ENCODE peak calls at places on chromosomes 6 and 20, in seven cellular contexts. J, S, X, H, L, Z and Q are unnamed samples.

GRCh38 chr6:107715523-107716321 is 108.4 kb downstream of the SCML4 start:
- DNase-seq in J (no peak), S (no peak), X (no peak), H (no peak), L (no peak), Z (no peak), Q (no peak)

GRCh38 chr6:36911946-36912555 is 26.3 kb downstream of the C6orf89 start:
- DNase-seq in J (no peak), S (no peak), X (no peak), H (peak; percentile 43), L (no peak), Z (peak; percentile 28), Q (no peak)

GRCh38 chr20:57048027-57048869 is 218.2 kb downstream of the BMP7 start:
- DNase-seq in J (no peak), S (no peak), X (peak; percentile 42), H (peak; percentile 5), L (peak; percentile 14), Z (no peak), Q (peak; percentile 53)

GRCh38 chr20:57938158-57939108 is 228.6 kb upstream of the PMEPA1 start:
- DNase-seq in J (no peak), S (no peak), X (peak; percentile 11), H (no peak), L (no peak), Z (no peak), Q (no peak)

GRCh38 chr20:57250607-57251343 is 15.7 kb downstream of the BMP7 start:
- DNase-seq in J (peak; percentile 14), S (no peak), X (no peak), H (peak; percentile 24), L (no peak), Z (peak; percentile 4), Q (no peak)

GRCh38 chr20:44583179-44583578 is 800 bp downstream of the PKIG start:
- DNase-seq in J (no peak), S (no peak), X (no peak), H (no peak), L (no peak), Z (no peak), Q (no peak)

GRCh38 chr6:156016186-156016976 is 560.7 kb upstream of the NOX3 start:
- DNase-seq in J (no peak), S (no peak), X (no peak), H (no peak), L (no peak), Z (no peak), Q (no peak)

GRCh38 chr20:4713401-4713800 is 8.3 kb upstream of the PRND start:
- DNase-seq in J (no peak), S (no peak), X (no peak), H (no peak), L (no peak), Z (no peak), Q (no peak)

GRCh38 chr20:21714297-21715192 is 9.1 kb downstream of the PAX1 start:
- DNase-seq in J (no peak), S (no peak), X (no peak), H (no peak), L (no peak), Z (no peak), Q (no peak)

GRCh38 chr6:140907235-140907634 is 1225.5 kb upstream of the GJE1 start:
- DNase-seq in J (no peak), S (no peak), X (no peak), H (no peak), L (no peak), Z (no peak), Q (no peak)

GRCh38 chr6:20789162-20789561 is 254.9 kb downstream of the CDKAL1 start:
- DNase-seq in J (no peak), S (no peak), X (no peak), H (no peak), L (no peak), Z (no peak), Q (no peak)

GRCh38 chr6:77653817-77654216 is 978 bp downstream of the MEI4 start:
- DNase-seq in J (no peak), S (no peak), X (no peak), H (no peak), L (no peak), Z (no peak), Q (no peak)

GRCh38 chr20:4216142-4216735 is 200.9 kb upstream of the RNF24 start:
- DNase-seq in J (no peak), S (no peak), X (no peak), H (no peak), L (no peak), Z (no peak), Q (no peak)

GRCh38 chr20:15039088-15039762 is 701.8 kb upstream of the FLRT3 start:
- DNase-seq in J (no peak), S (no peak), X (no peak), H (no peak), L (no peak), Z (no peak), Q (no peak)

GRCh38 chr6:152979116-152979515 is 3.7 kb downstream of the FBXO5 start:
- DNase-seq in J (no peak), S (no peak), X (no peak), H (no peak), L (no peak), Z (no peak), Q (no peak)

GRCh38 chr6:15491986-15492269 is 170.9 kb downstream of the DTNBP1 start:
- DNase-seq in J (no peak), S (no peak), X (no peak), H (no peak), L (no peak), Z (no peak), Q (no peak)

GRCh38 chr6:136087986-136088385 is 162.1 kb downstream of the MTFR2 start:
- DNase-seq in J (no peak), S (no peak), X (peak; percentile 40), H (no peak), L (no peak), Z (no peak), Q (no peak)

GRCh38 chr6:30091577-30092381 is 16.2 kb upstream of the RNF39 start:
- DNase-seq in J (no peak), S (no peak), X (no peak), H (no peak), L (no peak), Z (no peak), Q (no peak)

GRCh38 chr6:16318538-16318937 is 80.2 kb downstream of the GMPR start:
- DNase-seq in J (no peak), S (no peak), X (peak; percentile 85), H (no peak), L (no peak), Z (peak; percentile 18), Q (peak; percentile 47)

GRCh38 chr6:73823046-73823735 is 127.2 kb downstream of the CD109 start:
- DNase-seq in J (no peak), S (no peak), X (no peak), H (no peak), L (no peak), Z (no peak), Q (no peak)

GRCh38 chr6:167097770-167098169 is 25.1 kb upstream of the CCR6 start:
- DNase-seq in J (no peak), S (no peak), X (no peak), H (no peak), L (no peak), Z (no peak), Q (no peak)

GRCh38 chr6:16649241-16649640 is 112.0 kb downstream of the ATXN1 start:
- DNase-seq in J (no peak), S (no peak), X (no peak), H (no peak), L (no peak), Z (no peak), Q (no peak)

GRCh38 chr20:41475507-41475906 is 108.9 kb upstream of the EMILIN3 start:
- DNase-seq in J (no peak), S (no peak), X (no peak), H (no peak), L (no peak), Z (no peak), Q (no peak)

GRCh38 chr20:17710379-17711305 is 10.9 kb downstream of the BANF2 start:
- DNase-seq in J (no peak), S (no peak), X (no peak), H (no peak), L (no peak), Z (no peak), Q (no peak)

GRCh38 chr6:20885076-20885475 is 350.8 kb downstream of the CDKAL1 start:
- DNase-seq in J (no peak), S (no peak), X (no peak), H (no peak), L (no peak), Z (no peak), Q (no peak)

GRCh38 chr6:168155193-168155592 is 76.2 kb upstream of the FRMD1 start:
- DNase-seq in J (no peak), S (no peak), X (peak; percentile 59), H (no peak), L (no peak), Z (no peak), Q (no peak)

GRCh38 chr6:157879034-157879872 is 56.2 kb downstream of the SNX9 start:
- DNase-seq in J (no peak), S (no peak), X (no peak), H (peak; percentile 54), L (no peak), Z (no peak), Q (no peak)

GRCh38 chr6:78909391-78909790 is 42.0 kb downstream of the IRAK1BP1 start:
- DNase-seq in J (no peak), S (no peak), X (peak; percentile 13), H (no peak), L (no peak), Z (no peak), Q (no peak)

GRCh38 chr20:44011251-44011940 is 96.7 kb downstream of the TOX2 start:
- DNase-seq in J (no peak), S (no peak), X (no peak), H (peak; percentile 63), L (no peak), Z (no peak), Q (peak; percentile 71)

GRCh38 chr20:1086273-1087213 is 31.9 kb upstream of the PSMF1 start:
- DNase-seq in J (no peak), S (no peak), X (no peak), H (no peak), L (peak; percentile 12), Z (no peak), Q (no peak)

GRCh38 chr20:63296411-63297299 is 3.7 kb downstream of the COL20A1 start:
- DNase-seq in J (no peak), S (no peak), X (no peak), H (no peak), L (no peak), Z (no peak), Q (no peak)

GRCh38 chr6:3147914-3148757 is 9.2 kb downstream of the TUBB2A start:
- DNase-seq in J (no peak), S (no peak), X (no peak), H (no peak), L (no peak), Z (no peak), Q (no peak)

GRCh38 chr6:164200071-164200470 is 785.6 kb downstream of the QKI start:
- DNase-seq in J (no peak), S (no peak), X (no peak), H (no peak), L (no peak), Z (no peak), Q (no peak)

GRCh38 chr20:31675828-31676533 is 38.3 kb downstream of the COX4I2 start:
- DNase-seq in J (peak; percentile 70), S (no peak), X (peak; percentile 39), H (peak; percentile 95), L (peak; percentile 42), Z (peak; percentile 71), Q (no peak)

GRCh38 chr20:48682529-48683385 is 145.0 kb downstream of the PREX1 start:
- DNase-seq in J (no peak), S (no peak), X (peak; percentile 77), H (no peak), L (peak; percentile 96), Z (no peak), Q (peak; percentile 51)

GRCh38 chr6:6003334-6004146 is 3.2 kb downstream of the NRN1 start:
- DNase-seq in J (no peak), S (no peak), X (peak; percentile 22), H (peak; percentile 69), L (peak; percentile 87), Z (no peak), Q (no peak)

GRCh38 chr20:18984238-18985200 is 170.9 kb downstream of the SCP2D1 start:
- DNase-seq in J (no peak), S (no peak), X (no peak), H (no peak), L (no peak), Z (no peak), Q (no peak)

GRCh38 chr6:154791561-154792317 is 58.5 kb downstream of the SCAF8 start:
- DNase-seq in J (no peak), S (no peak), X (no peak), H (no peak), L (no peak), Z (no peak), Q (no peak)